ENCODE peak calls at places on chromosome 17, in nine cellular contexts. One of them, this sample, is unnamed. For H3K27me3, the result is how much of the 10 kb centered on the place peaks cover.

GRCh38 chr17:65287040-65287439 is 149.9 kb downstream of the RGS9 start:
- DNase-seq in CD8-positive, alpha-beta memory T cell: no peak
- DNase-seq in left ventricle myocardium inferior: no peak
- DNase-seq in DND-41: no peak
- DNase-seq in cardiac muscle cell: peak
- DNase-seq in naive thymus-derived CD4-positive, alpha-beta T cell: no peak
- DNase-seq in body of pancreas: no peak
- DNase-seq in tibial artery: no peak
- DNase-seq in CD8-positive, alpha-beta T cell: no peak
- DNase-seq in this sample: peak

GRCh38 chr17:4735825-4736651 is 3.6 kb upstream of the ZMYND15 start:
- DNase-seq in left ventricle myocardium inferior: no peak
- DNase-seq in body of pancreas: no peak
- DNase-seq in naive thymus-derived CD4-positive, alpha-beta T cell: no peak
- DNase-seq in tibial artery: no peak
- DNase-seq in CD8-positive, alpha-beta memory T cell: no peak
- DNase-seq in DND-41: no peak
- DNase-seq in cardiac muscle cell: no peak
- DNase-seq in CD8-positive, alpha-beta T cell: no peak
- DNase-seq in this sample: peak

GRCh38 chr17:50048988-50049387 is 6.9 kb upstream of the ITGA3 start:
- DNase-seq in tibial artery: no peak
- DNase-seq in naive thymus-derived CD4-positive, alpha-beta T cell: no peak
- DNase-seq in body of pancreas: no peak
- DNase-seq in DND-41: no peak
- DNase-seq in CD8-positive, alpha-beta T cell: no peak
- DNase-seq in left ventricle myocardium inferior: no peak
- DNase-seq in cardiac muscle cell: no peak
- DNase-seq in CD8-positive, alpha-beta memory T cell: no peak
- DNase-seq in this sample: no peak

GRCh38 chr17:57900991-57901743 is 51.3 kb upstream of the MRPS23 start:
- DNase-seq in cardiac muscle cell: no peak
- DNase-seq in tibial artery: no peak
- DNase-seq in CD8-positive, alpha-beta T cell: no peak
- DNase-seq in naive thymus-derived CD4-positive, alpha-beta T cell: no peak
- DNase-seq in DND-41: no peak
- DNase-seq in body of pancreas: peak
- DNase-seq in left ventricle myocardium inferior: no peak
- DNase-seq in CD8-positive, alpha-beta memory T cell: no peak
- DNase-seq in this sample: no peak

GRCh38 chr17:603405-604193 is 111.0 kb downstream of the VPS53 start:
- DNase-seq in CD8-positive, alpha-beta T cell: no peak
- DNase-seq in naive thymus-derived CD4-positive, alpha-beta T cell: no peak
- DNase-seq in body of pancreas: no peak
- DNase-seq in CD8-positive, alpha-beta memory T cell: no peak
- DNase-seq in DND-41: no peak
- DNase-seq in left ventricle myocardium inferior: no peak
- DNase-seq in cardiac muscle cell: no peak
- DNase-seq in tibial artery: no peak
- DNase-seq in this sample: peak

GRCh38 chr17:82931696-82932060 is 91.9 kb upstream of the ZNF750 start:
- DNase-seq in tibial artery: peak
- DNase-seq in left ventricle myocardium inferior: peak
- DNase-seq in DND-41: no peak
- DNase-seq in CD8-positive, alpha-beta memory T cell: no peak
- DNase-seq in cardiac muscle cell: no peak
- DNase-seq in naive thymus-derived CD4-positive, alpha-beta T cell: no peak
- DNase-seq in body of pancreas: peak
- DNase-seq in CD8-positive, alpha-beta T cell: no peak
- DNase-seq in this sample: peak

GRCh38 chr17:66803474-66803951 is 31.4 kb upstream of the CACNG5 start:
- DNase-seq in DND-41: no peak
- DNase-seq in CD8-positive, alpha-beta memory T cell: no peak
- DNase-seq in CD8-positive, alpha-beta T cell: no peak
- DNase-seq in left ventricle myocardium inferior: no peak
- DNase-seq in naive thymus-derived CD4-positive, alpha-beta T cell: no peak
- DNase-seq in body of pancreas: no peak
- DNase-seq in tibial artery: no peak
- DNase-seq in cardiac muscle cell: no peak
- DNase-seq in this sample: no peak

GRCh38 chr17:69945698-69946185 is 129.3 kb upstream of the KCNJ16 start:
- DNase-seq in CD8-positive, alpha-beta T cell: no peak
- DNase-seq in naive thymus-derived CD4-positive, alpha-beta T cell: no peak
- DNase-seq in body of pancreas: no peak
- DNase-seq in DND-41: no peak
- DNase-seq in tibial artery: no peak
- DNase-seq in left ventricle myocardium inferior: no peak
- DNase-seq in cardiac muscle cell: peak
- DNase-seq in CD8-positive, alpha-beta memory T cell: no peak
- DNase-seq in this sample: peak

GRCh38 chr17:60535382-60536279 is 9.6 kb upstream of the APPBP2 start:
- DNase-seq in body of pancreas: no peak
- DNase-seq in CD8-positive, alpha-beta T cell: no peak
- DNase-seq in CD8-positive, alpha-beta memory T cell: no peak
- DNase-seq in tibial artery: no peak
- DNase-seq in cardiac muscle cell: no peak
- DNase-seq in DND-41: no peak
- DNase-seq in naive thymus-derived CD4-positive, alpha-beta T cell: no peak
- DNase-seq in left ventricle myocardium inferior: no peak
- DNase-seq in this sample: peak

GRCh38 chr17:75268931-75269330 is 2.1 kb downstream of the MIF4GD start:
- DNase-seq in CD8-positive, alpha-beta T cell: no peak
- DNase-seq in cardiac muscle cell: no peak
- DNase-seq in DND-41: no peak
- DNase-seq in left ventricle myocardium inferior: no peak
- DNase-seq in tibial artery: no peak
- DNase-seq in CD8-positive, alpha-beta memory T cell: no peak
- DNase-seq in naive thymus-derived CD4-positive, alpha-beta T cell: no peak
- DNase-seq in body of pancreas: no peak
- DNase-seq in this sample: peak

GRCh38 chr17:52762147-52762793 is 603.8 kb upstream of the CA10 start:
- DNase-seq in DND-41: no peak
- DNase-seq in naive thymus-derived CD4-positive, alpha-beta T cell: no peak
- DNase-seq in tibial artery: no peak
- DNase-seq in CD8-positive, alpha-beta memory T cell: no peak
- DNase-seq in left ventricle myocardium inferior: no peak
- DNase-seq in CD8-positive, alpha-beta T cell: no peak
- DNase-seq in cardiac muscle cell: no peak
- DNase-seq in body of pancreas: no peak
- DNase-seq in this sample: no peak

GRCh38 chr17:79595956-79596355 is 14.9 kb downstream of the RBFOX3 start:
- DNase-seq in body of pancreas: no peak
- DNase-seq in DND-41: no peak
- DNase-seq in CD8-positive, alpha-beta memory T cell: no peak
- DNase-seq in cardiac muscle cell: no peak
- DNase-seq in tibial artery: no peak
- DNase-seq in CD8-positive, alpha-beta T cell: no peak
- DNase-seq in left ventricle myocardium inferior: no peak
- DNase-seq in naive thymus-derived CD4-positive, alpha-beta T cell: no peak
- DNase-seq in this sample: no peak

GRCh38 chr17:7497228-7497627 is 13.1 kb downstream of the POLR2A start:
- DNase-seq in tibial artery: peak
- DNase-seq in left ventricle myocardium inferior: no peak
- DNase-seq in naive thymus-derived CD4-positive, alpha-beta T cell: no peak
- DNase-seq in CD8-positive, alpha-beta memory T cell: no peak
- DNase-seq in DND-41: no peak
- DNase-seq in cardiac muscle cell: no peak
- DNase-seq in body of pancreas: no peak
- DNase-seq in CD8-positive, alpha-beta T cell: no peak
- DNase-seq in this sample: no peak

GRCh38 chr17:43879723-43880419 is 27.5 kb downstream of the MPP2 start:
- DNase-seq in naive thymus-derived CD4-positive, alpha-beta T cell: peak
- DNase-seq in left ventricle myocardium inferior: no peak
- DNase-seq in CD8-positive, alpha-beta T cell: no peak
- DNase-seq in tibial artery: no peak
- DNase-seq in CD8-positive, alpha-beta memory T cell: no peak
- DNase-seq in cardiac muscle cell: no peak
- DNase-seq in body of pancreas: no peak
- DNase-seq in DND-41: no peak
- DNase-seq in this sample: no peak

GRCh38 chr17:82943751-82944150 is 103.9 kb upstream of the ZNF750 start:
- DNase-seq in DND-41: no peak
- DNase-seq in CD8-positive, alpha-beta T cell: no peak
- DNase-seq in body of pancreas: peak
- DNase-seq in naive thymus-derived CD4-positive, alpha-beta T cell: no peak
- DNase-seq in CD8-positive, alpha-beta memory T cell: no peak
- DNase-seq in tibial artery: peak
- DNase-seq in cardiac muscle cell: no peak
- DNase-seq in left ventricle myocardium inferior: peak
- DNase-seq in this sample: no peak

GRCh38 chr17:56707312-56708219 is 114.1 kb downstream of the NOG start:
- DNase-seq in left ventricle myocardium inferior: no peak
- DNase-seq in cardiac muscle cell: peak
- DNase-seq in DND-41: no peak
- DNase-seq in CD8-positive, alpha-beta memory T cell: no peak
- DNase-seq in tibial artery: no peak
- DNase-seq in naive thymus-derived CD4-positive, alpha-beta T cell: no peak
- DNase-seq in body of pancreas: no peak
- DNase-seq in CD8-positive, alpha-beta T cell: no peak
- DNase-seq in this sample: no peak

GRCh38 chr17:81429813-81430510 is 34.7 kb downstream of the BAHCC1 start:
- DNase-seq in left ventricle myocardium inferior: peak
- DNase-seq in CD8-positive, alpha-beta T cell: no peak
- DNase-seq in naive thymus-derived CD4-positive, alpha-beta T cell: no peak
- DNase-seq in DND-41: peak
- DNase-seq in cardiac muscle cell: no peak
- DNase-seq in body of pancreas: peak
- DNase-seq in CD8-positive, alpha-beta memory T cell: no peak
- DNase-seq in tibial artery: no peak
- DNase-seq in this sample: peak

GRCh38 chr17:81865733-81866439 is 5.3 kb downstream of the ARHGDIA start:
- DNase-seq in cardiac muscle cell: no peak
- DNase-seq in DND-41: peak
- DNase-seq in body of pancreas: peak
- DNase-seq in tibial artery: no peak
- DNase-seq in CD8-positive, alpha-beta T cell: no peak
- DNase-seq in CD8-positive, alpha-beta memory T cell: no peak
- DNase-seq in left ventricle myocardium inferior: no peak
- DNase-seq in naive thymus-derived CD4-positive, alpha-beta T cell: peak
- DNase-seq in this sample: peak

GRCh38 chr17:73309727-73310555 is 1.9 kb downstream of the CDC42EP4 start:
- DNase-seq in CD8-positive, alpha-beta T cell: no peak
- DNase-seq in left ventricle myocardium inferior: no peak
- DNase-seq in tibial artery: no peak
- DNase-seq in DND-41: no peak
- DNase-seq in CD8-positive, alpha-beta memory T cell: no peak
- DNase-seq in body of pancreas: peak
- DNase-seq in cardiac muscle cell: no peak
- DNase-seq in naive thymus-derived CD4-positive, alpha-beta T cell: no peak
- DNase-seq in this sample: peak

DNA sequence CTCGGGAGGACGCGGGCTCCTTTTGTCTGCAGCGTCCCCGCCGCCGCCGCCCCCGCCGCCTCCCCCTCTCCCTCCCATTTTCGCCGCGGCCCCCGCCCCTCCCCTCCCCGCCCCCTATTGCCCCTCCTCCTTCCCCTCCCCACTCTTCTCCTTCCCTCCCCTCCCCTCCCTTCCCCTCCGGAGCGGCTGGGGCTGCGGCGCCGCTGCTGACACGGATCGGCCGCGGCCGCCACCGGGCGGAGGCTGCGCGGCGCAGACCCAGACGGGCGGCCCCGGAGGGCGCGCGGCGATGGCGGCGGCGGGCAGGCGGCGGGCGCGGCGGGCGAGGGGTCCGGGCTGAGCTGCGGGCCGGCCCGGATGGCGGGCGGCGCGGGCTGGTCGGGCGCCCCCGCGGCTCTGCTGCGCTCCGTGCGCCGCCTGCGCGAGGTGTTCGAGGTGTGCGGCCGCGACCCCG is at the start of gene RAB11FIP4:
- DNase-seq in cardiac muscle cell: peak
- DNase-seq in DND-41: no peak
- DNase-seq in CD8-positive, alpha-beta memory T cell: no peak
- DNase-seq in left ventricle myocardium inferior: no peak
- DNase-seq in body of pancreas: peak
- DNase-seq in CD8-positive, alpha-beta T cell: peak
- DNase-seq in naive thymus-derived CD4-positive, alpha-beta T cell: no peak
- DNase-seq in tibial artery: peak
- DNase-seq in this sample: peak
- H3K27me3 ChIP-seq in cardiac muscle cell: under half
- H3K27me3 ChIP-seq in DND-41: under half
- H3K27me3 ChIP-seq in CD8-positive, alpha-beta memory T cell: under half
- H3K27me3 ChIP-seq in left ventricle myocardium inferior: half or more
- H3K27me3 ChIP-seq in body of pancreas: under half
- H3K27me3 ChIP-seq in CD8-positive, alpha-beta T cell: under half
- H3K27me3 ChIP-seq in naive thymus-derived CD4-positive, alpha-beta T cell: under half
- H3K27me3 ChIP-seq in tibial artery: half or more
- H3K27me3 ChIP-seq in this sample: under half

GRCh38 chr17:38583176-38583575 is 22.6 kb downstream of the SRCIN1 start:
- DNase-seq in DND-41: no peak
- DNase-seq in CD8-positive, alpha-beta memory T cell: no peak
- DNase-seq in tibial artery: no peak
- DNase-seq in naive thymus-derived CD4-positive, alpha-beta T cell: no peak
- DNase-seq in CD8-positive, alpha-beta T cell: no peak
- DNase-seq in body of pancreas: no peak
- DNase-seq in left ventricle myocardium inferior: no peak
- DNase-seq in cardiac muscle cell: no peak
- DNase-seq in this sample: no peak
- H3K27me3 ChIP-seq in DND-41: under half
- H3K27me3 ChIP-seq in CD8-positive, alpha-beta memory T cell: half or more
- H3K27me3 ChIP-seq in tibial artery: half or more
- H3K27me3 ChIP-seq in naive thymus-derived CD4-positive, alpha-beta T cell: under half
- H3K27me3 ChIP-seq in CD8-positive, alpha-beta T cell: under half
- H3K27me3 ChIP-seq in body of pancreas: under half
- H3K27me3 ChIP-seq in left ventricle myocardium inferior: half or more
- H3K27me3 ChIP-seq in cardiac muscle cell: under half
- H3K27me3 ChIP-seq in this sample: under half

GRCh38 chr17:28974451-28974850 is 23.1 kb upstream of the PHF12 start:
- DNase-seq in cardiac muscle cell: no peak
- DNase-seq in tibial artery: no peak
- DNase-seq in body of pancreas: no peak
- DNase-seq in naive thymus-derived CD4-positive, alpha-beta T cell: no peak
- DNase-seq in DND-41: no peak
- DNase-seq in CD8-positive, alpha-beta T cell: no peak
- DNase-seq in CD8-positive, alpha-beta memory T cell: no peak
- DNase-seq in left ventricle myocardium inferior: peak
- DNase-seq in this sample: no peak
- H3K27me3 ChIP-seq in cardiac muscle cell: under half
- H3K27me3 ChIP-seq in tibial artery: under half
- H3K27me3 ChIP-seq in body of pancreas: under half
- H3K27me3 ChIP-seq in naive thymus-derived CD4-positive, alpha-beta T cell: under half
- H3K27me3 ChIP-seq in DND-41: under half
- H3K27me3 ChIP-seq in CD8-positive, alpha-beta T cell: under half
- H3K27me3 ChIP-seq in CD8-positive, alpha-beta memory T cell: under half
- H3K27me3 ChIP-seq in left ventricle myocardium inferior: under half
- H3K27me3 ChIP-seq in this sample: under half

DNA sequence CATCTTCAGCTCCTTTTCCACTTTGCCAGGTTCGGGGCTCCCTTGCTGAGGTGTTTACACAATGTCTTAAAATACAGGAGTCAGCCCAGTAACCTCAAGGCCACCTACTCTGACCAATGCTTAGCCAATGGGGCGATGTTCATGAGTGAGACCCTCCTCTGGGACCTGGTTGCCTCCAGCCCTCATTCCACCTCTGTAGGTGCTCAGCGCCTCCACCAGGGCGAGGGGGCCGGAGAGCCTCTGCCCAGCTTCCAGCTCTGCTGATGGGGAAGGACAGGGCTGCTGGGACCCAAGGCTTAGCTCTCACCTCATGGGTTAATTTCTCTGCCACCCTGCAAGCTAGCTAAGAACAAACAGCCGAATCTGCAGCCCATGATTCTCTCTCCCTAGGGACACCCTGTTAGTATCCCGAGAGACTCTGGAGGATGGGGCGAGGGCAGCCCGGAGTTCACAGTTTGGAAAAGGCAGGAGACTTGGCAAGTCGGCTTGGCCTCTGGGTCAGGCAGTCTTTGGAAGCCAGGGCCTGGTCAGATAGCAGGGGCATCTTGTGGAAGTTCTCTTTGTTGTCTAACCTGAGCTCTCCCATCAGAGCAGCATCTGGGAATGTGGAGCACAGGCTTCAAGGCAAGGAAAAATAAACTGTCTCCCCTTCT is 16.2 kb downstream of the SRCIN1 start:
- DNase-seq in CD8-positive, alpha-beta T cell: no peak
- DNase-seq in CD8-positive, alpha-beta memory T cell: no peak
- DNase-seq in naive thymus-derived CD4-positive, alpha-beta T cell: no peak
- DNase-seq in left ventricle myocardium inferior: no peak
- DNase-seq in DND-41: no peak
- DNase-seq in cardiac muscle cell: no peak
- DNase-seq in tibial artery: no peak
- DNase-seq in body of pancreas: no peak
- DNase-seq in this sample: no peak
- H3K27me3 ChIP-seq in CD8-positive, alpha-beta T cell: under half
- H3K27me3 ChIP-seq in CD8-positive, alpha-beta memory T cell: half or more
- H3K27me3 ChIP-seq in naive thymus-derived CD4-positive, alpha-beta T cell: under half
- H3K27me3 ChIP-seq in left ventricle myocardium inferior: half or more
- H3K27me3 ChIP-seq in DND-41: under half
- H3K27me3 ChIP-seq in cardiac muscle cell: under half
- H3K27me3 ChIP-seq in tibial artery: half or more
- H3K27me3 ChIP-seq in body of pancreas: under half
- H3K27me3 ChIP-seq in this sample: under half

This sample was measured in GM23248.